ENCODE peak calls at places on chromosomes 6 and 20, in ten cellular contexts. F is AG10803, J is HFF-Myc, A is transverse colon, N is epithelial cell of esophagus, E is AG04450, I is HCT116, H is cardiac muscle cell, D is lower lobe of right lung, G is K562. O is an unnamed sample.

GRCh38 chr20:22462975-22463914 is 121.1 kb downstream of the FOXA2 start:
- DNase-seq in F (no peak), J (no peak), A (no peak), N (peak), E (no peak), I (no peak), H (peak), D (no peak), G (no peak), O (peak)

GRCh38 chr6:110781522-110782200 is 33.6 kb downstream of the CDK19 start:
- DNase-seq in F (no peak), J (no peak), A (no peak), N (peak), E (no peak), I (no peak), H (no peak), D (no peak), G (no peak), O (peak)

GRCh38 chr6:156440688-156441087 is 336.5 kb upstream of the ARID1B start:
- DNase-seq in F (no peak), J (no peak), A (no peak), N (no peak), E (no peak), I (no peak), H (no peak), D (no peak), G (no peak), O (no peak)

GRCh38 chr20:22921595-22922421 is 113.3 kb upstream of the SSTR4 start:
- DNase-seq in F (peak), J (peak), A (no peak), N (peak), E (no peak), I (no peak), H (peak), D (no peak), G (peak), O (peak)

GRCh38 chr20:50224553-50225255 is 34.1 kb downstream of the CEBPB start:
- DNase-seq in F (peak), J (peak), A (peak), N (no peak), E (peak), I (no peak), H (peak), D (peak), G (peak), O (peak)

GRCh38 chr6:13243033-13243432 is 85.3 kb downstream of the TBC1D7 start:
- DNase-seq in F (no peak), J (no peak), A (no peak), N (no peak), E (no peak), I (no peak), H (no peak), D (no peak), G (no peak), O (no peak)

GRCh38 chr6:142558785-142559184 is 257.0 kb downstream of the ADGRG6 start:
- DNase-seq in F (no peak), J (no peak), A (no peak), N (no peak), E (no peak), I (no peak), H (no peak), D (no peak), G (no peak), O (no peak)

GRCh38 chr6:47007657-47008396 is 34.3 kb downstream of the ADGRF1 start:
- DNase-seq in F (no peak), J (no peak), A (no peak), N (no peak), E (no peak), I (no peak), H (no peak), D (no peak), G (no peak), O (no peak)

GRCh38 chr6:129679250-129679649 is 30.7 kb downstream of the ARHGAP18 start:
- DNase-seq in F (peak), J (no peak), A (no peak), N (no peak), E (no peak), I (no peak), H (peak), D (no peak), G (no peak), O (peak)

GRCh38 chr20:37914672-37915433 is 11.9 kb downstream of the VSTM2L start:
- DNase-seq in F (no peak), J (no peak), A (no peak), N (no peak), E (no peak), I (no peak), H (peak), D (no peak), G (no peak), O (no peak)
- TF ChIP-seq CTCF in F (no peak), J (no peak), A (no peak), N (no peak), E (no peak), I (no peak), H (no peak), D (no peak), G (no peak), O (peak)

GRCh38 chr6:112330071-112330876 is 16.9 kb upstream of the RFPL4B start:
- DNase-seq in F (peak), J (peak), A (no peak), N (peak), E (no peak), I (no peak), H (peak), D (no peak), G (no peak), O (peak)
- H3K4me3 ChIP-seq in F (no peak), J (no peak), A (no peak), N (no peak), E (no peak), I (no peak), H (no peak), D (no peak), G (no peak), O (no peak)

GRCh38 chr20:5080384-5080877 is 39.3 kb downstream of the PCNA start:
- DNase-seq in F (peak), J (no peak), A (peak), N (no peak), E (no peak), I (no peak), H (peak), D (peak), G (no peak), O (peak)

GRCh38 chr20:5081196-5081595 is 38.6 kb downstream of the PCNA start:
- DNase-seq in F (no peak), J (no peak), A (no peak), N (no peak), E (no peak), I (no peak), H (no peak), D (no peak), G (no peak), O (no peak)

GRCh38 chr20:5077761-5078387 is 41.9 kb downstream of the PCNA start:
- DNase-seq in F (no peak), J (no peak), A (no peak), N (no peak), E (no peak), I (no peak), H (no peak), D (no peak), G (peak), O (peak)

GRCh38 chr20:5074050-5074674 is 45.6 kb downstream of the PCNA start:
- DNase-seq in F (no peak), J (no peak), A (no peak), N (no peak), E (no peak), I (no peak), H (no peak), D (no peak), G (no peak), O (peak)

DNA sequence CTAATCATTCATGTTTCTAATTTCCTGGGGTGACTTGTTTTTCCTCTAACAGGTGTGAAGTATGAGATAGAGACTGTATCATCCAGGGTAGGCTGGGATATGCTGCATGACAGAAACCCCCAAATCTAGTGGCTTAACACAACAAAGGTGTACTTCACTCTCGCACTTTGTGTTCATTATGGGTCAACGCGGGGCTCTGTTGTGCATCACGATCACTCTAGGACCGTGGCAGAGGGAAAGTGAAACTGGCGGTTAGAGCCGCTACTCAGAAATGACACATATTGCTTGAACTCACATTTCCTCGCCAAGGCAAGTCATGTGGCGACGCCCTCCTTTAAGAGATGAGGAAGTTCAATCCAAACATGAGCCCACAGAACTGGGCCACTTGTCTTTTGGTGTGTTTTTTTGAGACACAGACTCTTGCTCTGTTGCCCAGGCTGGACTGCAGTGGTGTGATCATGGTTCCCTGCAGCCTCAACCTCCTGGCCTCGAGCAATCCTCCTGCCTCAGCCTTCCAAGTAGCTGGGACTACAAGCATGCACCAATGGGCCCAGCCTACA is 41.3 kb downstream of the PCNA start:
- DNase-seq in F (peak), J (no peak), A (peak), N (peak), E (no peak), I (no peak), H (peak), D (peak), G (peak), O (peak)
- TF ChIP-seq CTCF in F (no peak), J (no peak), A (no peak), N (no peak), E (no peak), I (no peak), H (no peak), D (no peak), G (no peak), O (no peak)

GRCh38 chr20:47351643-47352331 is 4.7 kb downstream of the ZMYND8 start:
- DNase-seq in F (no peak), J (no peak), A (no peak), N (peak), E (no peak), I (no peak), H (no peak), D (peak), G (no peak), O (peak)
- H3K4me3 ChIP-seq in F (peak), J (peak), A (no peak), N (peak), E (peak), I (no peak), H (peak), D (peak), G (peak), O (peak)

O was measured in fibroblast of the aortic adventitia.